ENCODE peak calls at places on chromosomes 2 and 18, in eight cellular contexts. K is HFFc6, A is WERI-Rb-1, M is right atrium auricular region, I is anterior cingulate cortex, J is T-cell, U is astrocyte of the hippocampus, G is heart right ventricle. B is an unnamed sample.
A peak's percentile ranks its signal among the peaks of the same experiment; 100 is the strongest.

GRCh38 chr18:75070235-75070624 is 138.7 kb downstream of the PTGR3 start:
- DNase-seq in K (no peak), A (peak; percentile 44), M (peak; percentile 43), I (no peak), J (no peak), U (no peak), G (no peak), B (peak; percentile 80)

GRCh38 chr2:149047118-149047517 is 8.6 kb downstream of the LYPD6B start:
- DNase-seq in K (no peak), A (no peak), M (no peak), I (no peak), J (no peak), U (no peak), G (no peak), B (no peak)

GRCh38 chr2:152352616-152353015 is 17.6 kb downstream of the FMNL2 start:
- DNase-seq in K (no peak), A (no peak), M (no peak), I (no peak), J (no peak), U (no peak), G (no peak), B (no peak)

GRCh38 chr2:10331033-10331701 is 28.5 kb downstream of the HPCAL1 start:
- DNase-seq in K (no peak), A (peak; percentile 96), M (no peak), I (no peak), J (peak; percentile 56), U (no peak), G (peak; percentile 77), B (no peak)

GRCh38 chr2:217412721-217413120 is 552.9 kb upstream of the TNP1 start:
- DNase-seq in K (peak; percentile 37), A (no peak), M (no peak), I (no peak), J (no peak), U (no peak), G (no peak), B (no peak)

GRCh38 chr2:7748717-7749415 is 831.7 kb downstream of the RNF144A start:
- DNase-seq in K (no peak), A (no peak), M (no peak), I (no peak), J (no peak), U (no peak), G (no peak), B (no peak)

GRCh38 chr2:44722002-44722625 is 219.4 kb upstream of the SIX3 start:
- DNase-seq in K (no peak), A (no peak), M (no peak), I (no peak), J (no peak), U (no peak), G (no peak), B (no peak)

GRCh38 chr2:14632133-14632936 is at the start of gene LRATD1:
- DNase-seq in K (peak; percentile 12), A (peak; percentile 97), M (peak; percentile 61), I (peak; percentile 82), J (no peak), U (peak; percentile 97), G (peak; percentile 85), B (no peak)

GRCh38 chr2:3138621-3139020 is 239.0 kb downstream of the EIPR1 start:
- DNase-seq in K (no peak), A (no peak), M (no peak), I (no peak), J (no peak), U (no peak), G (no peak), B (peak; percentile 64)

GRCh38 chr2:105834931-105835330 is 90.2 kb downstream of the NCK2 start:
- DNase-seq in K (no peak), A (no peak), M (no peak), I (no peak), J (no peak), U (peak; percentile 14), G (no peak), B (no peak)

GRCh38 chr2:30684026-30684425 is 123.2 kb downstream of the CAPN13 start:
- DNase-seq in K (no peak), A (no peak), M (peak; percentile 43), I (no peak), J (no peak), U (no peak), G (no peak), B (peak; percentile 42)

GRCh38 chr2:9641641-9642040 is 10.8 kb upstream of the YWHAQ start:
- DNase-seq in K (no peak), A (no peak), M (no peak), I (no peak), J (no peak), U (no peak), G (no peak), B (no peak)

GRCh38 chr2:237889811-237890210 is 30.4 kb downstream of the RAMP1 start:
- DNase-seq in K (no peak), A (no peak), M (no peak), I (no peak), J (no peak), U (no peak), G (no peak), B (no peak)

GRCh38 chr2:195648780-195649179 is 8.2 kb upstream of the SLC39A10 start:
- DNase-seq in K (no peak), A (no peak), M (no peak), I (no peak), J (no peak), U (no peak), G (no peak), B (no peak)

GRCh38 chr2:238042849-238043584 is 17.8 kb upstream of the SCLY start:
- DNase-seq in K (no peak), A (no peak), M (no peak), I (no peak), J (no peak), U (no peak), G (no peak), B (no peak)

B was measured in osteocyte.